ENCODE peak calls at places on chromosomes 6 and 20, in six cellular contexts. V is heart left ventricle, I is sigmoid colon, Z is A549, W is GM12891, L is suprapubic skin. F is an unnamed sample.

GRCh38 chr6:46378882-46379405 is 112.3 kb downstream of the RCAN2 start:
- DNase-seq in V (no peak), I (no peak), Z (no peak), W (no peak), L (no peak), F (no peak)

GRCh38 chr20:50855498-50856474 is 60.9 kb downstream of the BCAS4 start:
- DNase-seq in V (no peak), I (no peak), Z (peak; percentile 65), W (no peak), L (no peak), F (peak; percentile 40)

GRCh38 chr20:35991142-35991771 is 22.9 kb downstream of the CNBD2 start:
- DNase-seq in V (no peak), I (no peak), Z (peak; percentile 53), W (no peak), L (no peak), F (peak; percentile 49)

GRCh38 chr6:10315034-10315433 is 99.8 kb downstream of the TFAP2A start:
- DNase-seq in V (no peak), I (no peak), Z (no peak), W (no peak), L (no peak), F (no peak)

GRCh38 chr6:57267586-57268293 is 45.6 kb upstream of the RAB23 start:
- DNase-seq in V (no peak), I (peak; percentile 70), Z (peak; percentile 83), W (no peak), L (no peak), F (peak; percentile 64)

GRCh38 chr6:94769197-94769596 is 808.1 kb upstream of the MANEA start:
- DNase-seq in V (no peak), I (no peak), Z (no peak), W (no peak), L (no peak), F (no peak)

GRCh38 chr20:34943808-34944568 is 11.6 kb downstream of the GSS start:
- DNase-seq in V (no peak), I (peak; percentile 2), Z (no peak), W (no peak), L (no peak), F (no peak)

GRCh38 chr6:99241905-99242534 is 107.5 kb downstream of the FAXC start:
- DNase-seq in V (no peak), I (no peak), Z (peak; percentile 40), W (peak; percentile 9), L (no peak), F (no peak)

GRCh38 chr6:36599791-36600209 is 5.6 kb downstream of the SRSF3 start:
- DNase-seq in V (no peak), I (peak; percentile 71), Z (peak; percentile 57), W (no peak), L (peak; percentile 84), F (no peak)

GRCh38 chr20:35617397-35618031 is 1.9 kb downstream of the SPAG4 start:
- DNase-seq in V (peak; percentile 74), I (peak; percentile 84), Z (peak; percentile 75), W (peak; percentile 56), L (peak; percentile 75), F (peak; percentile 65)

GRCh38 chr6:131367206-131367873 is 205.7 kb upstream of the ARG1 start:
- DNase-seq in V (no peak), I (no peak), Z (no peak), W (no peak), L (no peak), F (no peak)

GRCh38 chr6:51515052-51515402 is 572.4 kb downstream of the PKHD1 start:
- DNase-seq in V (no peak), I (no peak), Z (no peak), W (no peak), L (no peak), F (no peak)

GRCh38 chr20:35735828-35736470 is 6.1 kb downstream of the RBM39 start:
- DNase-seq in V (no peak), I (no peak), Z (no peak), W (no peak), L (no peak), F (no peak)

GRCh38 chr20:12660918-12661317 is 347.9 kb upstream of the SPTLC3 start:
- DNase-seq in V (no peak), I (no peak), Z (no peak), W (no peak), L (no peak), F (no peak)

GRCh38 chr20:49290608-49291191 is 12.8 kb upstream of the ZNFX1 start:
- DNase-seq in V (no peak), I (no peak), Z (no peak), W (no peak), L (no peak), F (no peak)

GRCh38 chr20:49288250-49288751 is 10.4 kb upstream of the ZNFX1 start:
- DNase-seq in V (no peak), I (no peak), Z (no peak), W (no peak), L (no peak), F (no peak)

GRCh38 chr20:49287555-49288249 is 9.8 kb upstream of the ZNFX1 start:
- DNase-seq in V (no peak), I (no peak), Z (no peak), W (no peak), L (no peak), F (no peak)

GRCh38 chr20:49286689-49287551 is 9.1 kb upstream of the ZNFX1 start:
- DNase-seq in V (no peak), I (no peak), Z (peak; percentile 80), W (no peak), L (no peak), F (no peak)

DNA sequence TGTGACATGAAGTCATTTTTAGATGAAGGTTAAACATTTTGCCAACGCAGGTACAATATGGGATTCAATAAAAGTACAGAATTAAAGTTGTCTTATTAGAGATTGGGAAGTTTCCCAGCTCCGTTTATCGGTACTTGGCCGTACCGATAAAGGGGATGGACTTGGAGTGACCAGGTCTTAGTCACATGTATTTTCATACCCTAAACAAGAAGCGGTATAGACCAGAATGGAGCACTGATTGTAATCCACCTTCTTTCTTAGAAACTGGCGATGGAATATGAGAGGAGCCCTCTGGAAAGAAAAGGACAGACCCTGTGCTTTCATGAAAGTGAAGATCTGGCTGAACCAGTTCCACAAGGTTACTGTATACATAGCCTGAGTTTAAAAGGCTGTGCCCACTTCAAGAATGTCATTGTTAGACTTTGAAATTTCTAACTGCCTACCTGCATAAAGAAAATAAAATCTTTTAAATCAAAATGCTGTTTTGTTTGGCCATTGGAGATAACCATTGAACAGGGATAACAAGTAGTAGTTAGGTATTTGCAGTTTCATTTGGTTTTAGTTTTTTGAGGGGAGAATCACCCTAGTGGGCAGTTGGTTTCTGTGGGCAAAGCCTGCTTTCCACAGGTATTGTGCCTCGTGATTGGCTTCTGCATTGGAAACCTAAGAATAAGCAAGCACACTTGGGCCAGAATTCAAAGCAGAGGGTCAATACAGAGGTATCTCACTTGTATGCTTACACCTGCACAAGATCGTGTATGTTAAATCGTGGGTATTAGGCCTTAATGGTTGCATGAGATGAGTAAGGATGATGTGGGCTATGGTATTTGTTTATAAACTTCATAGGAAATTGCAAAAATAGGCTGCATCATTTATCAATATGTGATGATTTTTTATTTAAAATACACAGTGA is 11.2 kb upstream of the ZNFX1 start:
- DNase-seq in V (no peak), I (no peak), Z (no peak), W (no peak), L (no peak), F (no peak)
- TF ChIP-seq POLR2A in V (no peak), I (no peak), Z (no peak), W (peak; percentile 58), L (no peak), F (no peak)

GRCh38 chr6:109009761-109010612 is 84.7 kb downstream of the SESN1 start:
- DNase-seq in V (no peak), I (no peak), Z (no peak), W (no peak), L (no peak), F (no peak)

GRCh38 chr6:109008061-109008460 is 86.6 kb downstream of the SESN1 start:
- DNase-seq in V (no peak), I (no peak), Z (no peak), W (no peak), L (no peak), F (no peak)

GRCh38 chr6:109010703-109011102 is 83.9 kb downstream of the SESN1 start:
- DNase-seq in V (no peak), I (no peak), Z (no peak), W (no peak), L (no peak), F (no peak)

GRCh38 chr6:109008537-109008950 is 86.1 kb downstream of the SESN1 start:
- DNase-seq in V (no peak), I (no peak), Z (no peak), W (no peak), L (no peak), F (no peak)

DNA sequence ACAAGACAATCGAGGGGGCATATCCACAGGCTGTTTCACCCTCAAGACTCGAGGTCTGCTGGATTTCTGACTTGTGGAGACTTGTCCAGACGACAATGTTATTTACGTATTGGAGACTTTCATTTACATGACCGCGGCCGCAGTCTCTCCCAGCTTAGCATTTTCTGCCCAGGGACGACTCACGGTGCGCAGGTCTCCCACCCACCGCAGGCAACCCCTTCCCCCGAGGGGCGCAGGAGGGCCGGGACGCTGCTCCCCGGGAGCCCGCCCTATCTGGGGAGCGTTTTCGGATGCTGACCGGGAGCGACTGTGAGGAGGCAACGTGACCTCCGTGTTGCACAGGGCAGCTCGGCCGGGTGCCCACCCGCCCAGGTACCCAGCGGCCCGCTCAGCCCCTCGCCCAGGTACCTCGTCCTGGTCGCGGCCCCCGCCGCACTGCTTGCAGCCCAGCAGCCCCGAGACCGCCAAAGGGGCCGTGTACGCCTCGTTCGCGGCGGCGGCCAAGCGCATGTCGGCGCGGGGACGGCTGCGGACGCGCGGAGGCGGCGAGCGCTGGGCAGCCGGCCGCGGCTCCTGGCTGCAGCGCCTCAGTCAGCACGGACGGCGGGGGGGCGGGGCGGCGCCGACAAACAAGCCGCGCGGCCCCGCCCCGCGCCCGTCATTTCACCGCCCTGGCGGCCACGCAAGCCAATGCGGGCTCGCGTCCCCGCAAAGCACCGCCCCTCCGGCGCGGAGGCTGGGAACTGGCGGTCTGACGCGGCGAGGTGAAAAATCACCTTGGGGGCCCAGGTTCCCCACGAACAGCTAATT is 85.5 kb downstream of the SESN1 start:
- DNase-seq in V (peak; percentile 98), I (peak; percentile 97), Z (peak; percentile 77), W (peak; percentile 44), L (peak; percentile 96), F (peak; percentile 64)
- TF ChIP-seq POLR2A in V (peak; percentile 73), I (no peak), Z (peak; percentile 36), W (no peak), L (peak; percentile 94), F (peak; percentile 73)

GRCh38 chr20:6053064-6053775 is 640 bp downstream of the LRRN4 start:
- DNase-seq in V (no peak), I (no peak), Z (no peak), W (no peak), L (no peak), F (peak; percentile 26)

GRCh38 chr20:6048391-6048790 is 5.5 kb downstream of the LRRN4 start:
- DNase-seq in V (no peak), I (no peak), Z (no peak), W (no peak), L (no peak), F (no peak)

GRCh38 chr20:6055161-6055783 is 1.4 kb upstream of the LRRN4 start:
- DNase-seq in V (no peak), I (no peak), Z (no peak), W (no peak), L (no peak), F (no peak)

GRCh38 chr20:6053776-6054688 is at the start of gene LRRN4:
- DNase-seq in V (no peak), I (no peak), Z (no peak), W (no peak), L (no peak), F (peak; percentile 67)

GRCh38 chr20:6051505-6051904 is 2.4 kb downstream of the LRRN4 start:
- DNase-seq in V (no peak), I (no peak), Z (no peak), W (no peak), L (no peak), F (no peak)
- TF ChIP-seq POLR2A in V (no peak), I (no peak), Z (no peak), W (no peak), L (no peak), F (no peak)

GRCh38 chr20:25057234-25058050 is 497 bp downstream of the ACSS1 start:
- DNase-seq in V (peak; percentile 90), I (peak; percentile 90), Z (peak; percentile 64), W (peak; percentile 55), L (peak; percentile 87), F (no peak)
- TF ChIP-seq POLR2A in V (no peak), I (peak; percentile 47), Z (no peak), W (no peak), L (no peak), F (no peak)